ENCODE peak calls at places on chromosomes 6 and 20, in eight cellular contexts. I, O, W, A, M, Y, B and G are unnamed samples.

GRCh38 chr6:155528982-155529453 is 73.4 kb upstream of the NOX3 start:
- DNase-seq in I (no peak), O (peak), W (peak), A (peak), M (no peak), Y (peak), B (peak), G (no peak)

GRCh38 chr6:144535630-144536029 is 250.5 kb downstream of the UTRN start:
- DNase-seq in I (no peak), O (no peak), W (no peak), A (no peak), M (no peak), Y (no peak), B (no peak), G (no peak)

GRCh38 chr6:78578430-78578829 is 288.9 kb upstream of the IRAK1BP1 start:
- DNase-seq in I (no peak), O (no peak), W (no peak), A (no peak), M (no peak), Y (no peak), B (no peak), G (no peak)

GRCh38 chr20:59425572-59425971 is 125.2 kb downstream of the EDN3 start:
- DNase-seq in I (no peak), O (no peak), W (no peak), A (no peak), M (no peak), Y (no peak), B (no peak), G (no peak)

GRCh38 chr6:36467625-36468024 is 24.8 kb downstream of the KCTD20 start:
- DNase-seq in I (no peak), O (no peak), W (no peak), A (no peak), M (no peak), Y (no peak), B (no peak), G (no peak)

GRCh38 chr6:31636698-31637596 is 15.5 kb downstream of the BAG6 start:
- DNase-seq in I (no peak), O (no peak), W (no peak), A (no peak), M (no peak), Y (no peak), B (no peak), G (peak)

GRCh38 chr6:138970856-138971425 is 17.1 kb downstream of the REPS1 start:
- DNase-seq in I (no peak), O (peak), W (no peak), A (peak), M (no peak), Y (peak), B (peak), G (no peak)

GRCh38 chr6:36351152-36351571 is 14.5 kb upstream of the BNIP5 start:
- DNase-seq in I (no peak), O (peak), W (no peak), A (peak), M (no peak), Y (no peak), B (peak), G (no peak)

GRCh38 chr6:117513174-117513573 is 30.7 kb downstream of the DCBLD1 start:
- DNase-seq in I (no peak), O (no peak), W (no peak), A (peak), M (no peak), Y (no peak), B (no peak), G (no peak)

GRCh38 chr6:29631860-29632731 is 887 bp downstream of the GABBR1 start:
- DNase-seq in I (no peak), O (peak), W (peak), A (peak), M (peak), Y (no peak), B (peak), G (peak)

GRCh38 chr20:17538517-17539170 is 7.5 kb upstream of the BFSP1 start:
- DNase-seq in I (no peak), O (peak), W (no peak), A (no peak), M (no peak), Y (no peak), B (peak), G (no peak)

GRCh38 chr6:108650781-108651180 is 90.1 kb downstream of the FOXO3 start:
- DNase-seq in I (no peak), O (peak), W (no peak), A (peak), M (no peak), Y (no peak), B (peak), G (no peak)

GRCh38 chr20:37348643-37349516 is 2.9 kb downstream of the SRC start:
- DNase-seq in I (no peak), O (no peak), W (no peak), A (no peak), M (no peak), Y (no peak), B (no peak), G (no peak)

GRCh38 chr6:149194815-149195558 is 122.5 kb upstream of the TAB2 start:
- DNase-seq in I (no peak), O (no peak), W (no peak), A (no peak), M (no peak), Y (no peak), B (no peak), G (no peak)

GRCh38 chr6:17393335-17394191 is at the start of gene CAP2:
- DNase-seq in I (peak), O (no peak), W (peak), A (peak), M (no peak), Y (peak), B (peak), G (peak)

GRCh38 chr20:32164984-32165735 is 42.4 kb downstream of the PLAGL2 start:
- DNase-seq in I (no peak), O (no peak), W (no peak), A (peak), M (no peak), Y (no peak), B (no peak), G (no peak)

GRCh38 chr6:2749972-2750600 is 636 bp downstream of the MYLK4 start:
- DNase-seq in I (no peak), O (peak), W (peak), A (peak), M (peak), Y (no peak), B (no peak), G (no peak)

GRCh38 chr6:80165143-80165542 is 58.7 kb downstream of the BCKDHB start:
- DNase-seq in I (no peak), O (peak), W (no peak), A (peak), M (no peak), Y (no peak), B (no peak), G (no peak)

GRCh38 chr20:8161262-8162071 is 29.4 kb downstream of the PLCB1 start:
- DNase-seq in I (no peak), O (peak), W (no peak), A (peak), M (no peak), Y (no peak), B (no peak), G (no peak)

GRCh38 chr20:5886788-5887187 is 63.5 kb downstream of the TRMT6 start:
- DNase-seq in I (no peak), O (no peak), W (peak), A (peak), M (no peak), Y (no peak), B (peak), G (no peak)

GRCh38 chr6:36326351-36326995 is 10.2 kb downstream of the BNIP5 start:
- DNase-seq in I (no peak), O (peak), W (no peak), A (peak), M (no peak), Y (no peak), B (no peak), G (peak)

GRCh38 chr6:41027251-41027650 is 11.8 kb downstream of the UNC5CL start:
- DNase-seq in I (no peak), O (no peak), W (no peak), A (no peak), M (no peak), Y (no peak), B (no peak), G (no peak)

GRCh38 chr20:56393133-56393472 is 658 bp downstream of the CSTF1 start:
- DNase-seq in I (no peak), O (no peak), W (no peak), A (peak), M (peak), Y (no peak), B (no peak), G (no peak)

GRCh38 chr20:15359056-15359455 is 1021.6 kb upstream of the FLRT3 start:
- DNase-seq in I (no peak), O (peak), W (no peak), A (no peak), M (no peak), Y (no peak), B (no peak), G (no peak)

GRCh38 chr6:125356888-125357287 is 55.1 kb upstream of the HDDC2 start:
- DNase-seq in I (no peak), O (no peak), W (no peak), A (no peak), M (no peak), Y (no peak), B (no peak), G (no peak)

GRCh38 chr6:13992417-13993055 is 67.8 kb downstream of the RNF182 start:
- DNase-seq in I (no peak), O (peak), W (no peak), A (peak), M (no peak), Y (no peak), B (peak), G (no peak)

DNA sequence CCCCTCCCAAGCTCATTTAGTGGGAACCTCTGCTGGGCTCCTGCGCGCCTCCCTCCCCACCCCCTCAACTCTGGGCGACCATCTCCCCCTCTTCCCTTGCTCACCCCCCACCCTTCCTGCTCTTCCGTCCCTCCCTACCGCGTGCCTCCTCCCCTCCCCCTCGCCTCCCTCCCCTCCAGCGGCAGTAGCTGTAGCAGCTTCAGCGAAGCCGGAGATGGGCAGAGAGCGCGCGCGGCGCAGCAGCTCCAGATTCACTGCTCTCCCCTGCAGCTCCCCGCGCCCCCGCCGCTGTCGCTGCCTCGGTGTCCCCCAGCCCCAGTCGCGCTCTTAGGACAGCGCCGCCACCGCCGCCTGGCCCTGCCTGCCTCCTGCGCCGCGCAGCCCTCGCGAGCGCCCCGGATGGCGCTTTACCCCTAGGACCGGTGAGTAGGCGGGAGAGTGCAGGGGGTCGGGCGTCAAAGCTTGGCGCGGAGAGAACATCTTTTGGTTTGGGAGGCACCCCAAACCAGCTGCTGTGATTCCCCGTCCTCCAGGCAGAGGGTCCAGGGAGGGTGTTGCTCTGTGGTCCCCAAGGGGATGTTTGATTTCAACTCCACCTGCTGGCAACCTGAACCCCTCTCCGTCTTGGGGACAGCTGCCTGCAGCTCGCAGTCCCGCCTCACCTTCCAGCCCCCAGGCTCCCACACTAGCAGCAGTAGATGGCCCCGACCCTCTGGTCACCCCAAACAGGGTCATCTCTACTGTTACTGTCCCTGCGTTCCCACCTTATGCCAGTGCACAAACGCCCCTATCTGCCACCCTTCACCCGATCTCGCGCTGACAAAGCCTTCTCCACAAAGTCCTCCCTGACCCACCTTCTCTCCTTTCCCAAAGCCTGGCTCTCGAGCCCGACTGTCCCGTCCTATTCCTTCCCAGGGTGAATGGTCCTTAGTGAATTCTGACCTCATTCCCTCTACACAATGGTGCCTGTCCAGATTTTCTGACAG is at the start of gene FUT9:
- DNase-seq in I (peak), O (no peak), W (peak), A (no peak), M (no peak), Y (no peak), B (peak), G (peak)
- H3K4me3 ChIP-seq in I (peak), O (no peak), W (no peak), A (no peak), M (no peak), Y (peak), B (peak), G (no peak)

GRCh38 chr6:90285611-90286381 is 10.8 kb downstream of the BACH2 start:
- DNase-seq in I (no peak), O (peak), W (peak), A (peak), M (peak), Y (peak), B (peak), G (peak)

GRCh38 chr6:90286884-90287488 is 9.7 kb downstream of the BACH2 start:
- DNase-seq in I (peak), O (peak), W (peak), A (peak), M (peak), Y (no peak), B (no peak), G (no peak)

GRCh38 chr6:90284236-90284744 is 12.4 kb downstream of the BACH2 start:
- DNase-seq in I (no peak), O (peak), W (peak), A (peak), M (peak), Y (no peak), B (peak), G (no peak)

GRCh38 chr6:90288404-90288803 is 8.2 kb downstream of the BACH2 start:
- DNase-seq in I (no peak), O (peak), W (no peak), A (no peak), M (no peak), Y (no peak), B (peak), G (no peak)

GRCh38 chr6:90284745-90285481 is 11.7 kb downstream of the BACH2 start:
- DNase-seq in I (no peak), O (peak), W (no peak), A (peak), M (peak), Y (no peak), B (peak), G (no peak)
- H3K4me3 ChIP-seq in I (no peak), O (peak), W (no peak), A (no peak), M (peak), Y (peak), B (peak), G (peak)

GRCh38 chr20:58388882-58389323 is at the start of gene VAPB:
- DNase-seq in I (peak), O (peak), W (peak), A (peak), M (peak), Y (peak), B (peak), G (peak)

GRCh38 chr20:58389968-58390658 is 1.1 kb downstream of the VAPB start:
- DNase-seq in I (no peak), O (no peak), W (no peak), A (no peak), M (no peak), Y (no peak), B (no peak), G (no peak)

GRCh38 chr20:58390659-58391035 is 1.6 kb downstream of the VAPB start:
- DNase-seq in I (no peak), O (no peak), W (no peak), A (no peak), M (no peak), Y (no peak), B (no peak), G (no peak)

GRCh38 chr20:58389324-58389967 is 417 bp downstream of the VAPB start:
- DNase-seq in I (no peak), O (peak), W (no peak), A (peak), M (no peak), Y (no peak), B (peak), G (peak)

DNA sequence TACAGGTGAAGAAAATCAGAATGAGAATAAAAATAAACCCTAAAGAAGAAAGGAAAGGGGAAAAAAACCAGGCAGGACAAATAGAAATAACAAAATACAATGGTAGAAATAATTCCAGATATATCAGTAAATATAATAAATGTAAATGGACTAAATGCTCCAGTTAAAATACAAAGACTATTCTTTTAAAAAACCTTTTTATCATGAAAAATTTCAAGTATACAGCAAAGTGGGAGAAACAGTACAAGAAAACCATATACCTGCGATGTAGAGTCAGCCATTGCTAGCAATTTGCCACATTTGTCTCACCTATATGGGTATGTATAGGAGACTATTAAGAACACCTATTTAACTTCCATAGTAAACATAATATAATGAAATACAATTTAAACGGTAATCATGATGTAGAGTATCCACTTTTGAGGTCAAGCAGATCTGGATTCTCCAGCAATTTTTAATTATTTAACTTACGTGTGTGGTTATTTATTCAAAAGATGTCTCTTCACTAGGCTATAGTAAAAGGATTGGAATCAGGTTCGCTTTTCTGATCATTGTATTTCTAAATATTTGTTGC is 914 bp upstream of the VAPB start:
- DNase-seq in I (no peak), O (no peak), W (no peak), A (no peak), M (no peak), Y (no peak), B (no peak), G (no peak)
- H3K4me3 ChIP-seq in I (no peak), O (peak), W (peak), A (no peak), M (peak), Y (peak), B (peak), G (peak)

DNA sequence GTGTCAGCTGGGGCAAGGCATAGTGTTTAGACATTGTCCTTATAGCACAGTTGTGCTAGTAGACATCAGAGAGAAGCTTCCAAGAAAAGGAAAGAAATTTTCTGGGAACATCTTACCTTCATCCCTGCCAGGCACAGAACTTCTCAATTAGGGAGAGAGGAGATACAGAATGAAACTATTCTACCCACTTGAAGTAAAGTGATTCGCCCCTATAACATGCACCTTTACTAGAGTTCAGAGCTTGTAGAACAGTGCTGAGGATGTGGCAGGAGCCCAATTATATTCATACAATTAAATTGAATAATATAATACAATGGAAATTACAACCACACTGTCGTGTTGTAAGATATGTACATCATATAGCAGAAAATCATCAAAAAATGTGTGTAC is 1063.9 kb upstream of the CITED2 start:
- DNase-seq in I (no peak), O (no peak), W (no peak), A (no peak), M (no peak), Y (no peak), B (peak), G (no peak)
- H3K4me3 ChIP-seq in I (no peak), O (no peak), W (no peak), A (no peak), M (no peak), Y (no peak), B (no peak), G (no peak)

GRCh38 chr6:69232506-69233194 is 564.2 kb downstream of the LMBRD1 start:
- DNase-seq in I (peak), O (peak), W (peak), A (peak), M (no peak), Y (peak), B (peak), G (peak)

GRCh38 chr6:69231983-69232382 is 564.8 kb downstream of the LMBRD1 start:
- DNase-seq in I (no peak), O (no peak), W (no peak), A (no peak), M (no peak), Y (no peak), B (no peak), G (no peak)

DNA sequence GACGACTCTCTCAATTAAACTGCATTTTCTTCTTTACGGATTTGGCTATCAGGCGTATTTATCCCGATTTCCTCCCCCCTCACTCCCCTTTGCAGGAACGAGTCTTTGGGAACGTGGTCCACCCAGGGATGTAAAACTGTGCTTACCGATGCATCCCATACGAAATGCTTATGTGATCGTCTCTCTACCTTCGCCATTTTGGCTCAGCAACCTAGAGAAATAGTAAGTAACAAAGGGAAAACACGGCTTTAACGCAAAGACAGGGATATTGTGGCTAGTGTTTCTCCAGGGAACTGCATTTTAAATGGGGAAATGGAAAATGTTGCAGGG is 563.6 kb downstream of the LMBRD1 start:
- DNase-seq in I (no peak), O (no peak), W (no peak), A (no peak), M (no peak), Y (no peak), B (peak), G (no peak)
- H3K4me3 ChIP-seq in I (no peak), O (no peak), W (no peak), A (no peak), M (no peak), Y (no peak), B (no peak), G (no peak)